ENCODE peak calls at places on chromosomes 13 and 19, in eight cellular contexts. V is GDM1; F is AG04450; W is activated gamma-delta T cell; N is hepatocyte; K is T-helper 2 cell; R is iris pigment epithelial cell; J is CD8-positive, alpha-beta memory T cell. D is an unnamed sample.

GRCh38 chr19:43956827-43957226 is 5.8 kb downstream of the ZNF221 start:
- DNase-seq in J (no peak), W (no peak), V (no peak), R (no peak), N (no peak), F (no peak), K (no peak), D (no peak)

GRCh38 chr19:2097330-2098327 is 914 bp downstream of the IZUMO4 start:
- DNase-seq in J (peak), K (peak), V (no peak), W (peak), F (no peak), N (no peak), R (no peak), D (no peak)

GRCh38 chr13:25372275-25373081 is 704 bp downstream of the ATP8A2 start:
- DNase-seq in V (no peak), W (no peak), N (peak), R (no peak), K (no peak), J (no peak), F (no peak), D (no peak)

GRCh38 chr19:9847087-9847671 is 12.1 kb downstream of the PIN1 start:
- DNase-seq in N (peak), K (peak), J (no peak), F (peak), W (no peak), R (peak), V (no peak), D (peak)

GRCh38 chr19:46715620-46716012 is 1.3 kb downstream of the PRKD2 start:
- DNase-seq in R (no peak), V (no peak), J (no peak), F (no peak), N (no peak), K (no peak), W (no peak), D (no peak)

GRCh38 chr19:16726916-16727315 is 7.3 kb downstream of the NWD1 start:
- DNase-seq in V (no peak), F (no peak), W (no peak), R (no peak), J (no peak), N (no peak), K (no peak), D (no peak)

GRCh38 chr13:100789481-100789880 is 114.9 kb upstream of the TMTC4 start:
- DNase-seq in N (peak), V (no peak), R (peak), F (no peak), J (no peak), K (no peak), W (no peak), D (no peak)

GRCh38 chr13:31096624-31097302 is 64.9 kb downstream of the HSPH1 start:
- DNase-seq in V (no peak), W (no peak), K (no peak), N (no peak), R (no peak), J (no peak), F (no peak), D (no peak)